ENCODE peak calls at places on chromosomes 5 and 9, in nine cellular contexts. T is activated effector memory CD4-positive, alpha-beta T cell treated with Interleukin-2 at 50 U/mL for 16 hours; K is PC-3; Q is ACHN; R is psoas muscle; N is colonic mucosa; F is Calu3; J is T47D; P is globus pallidus. X is an unnamed sample.

GRCh38 chr9:81868145-81868544 is 60.1 kb upstream of the SPATA31D4 start:
- DNase-seq in K (no peak), R (no peak), N (no peak), Q (no peak), P (no peak), F (no peak), J (no peak), T (no peak), X (peak)

GRCh38 chr5:54455413-54456157 is at the start of gene HSPB3:
- DNase-seq in K (no peak), T (no peak), Q (no peak), P (no peak), R (peak), N (no peak), F (no peak), J (no peak), X (peak)

GRCh38 chr9:135906291-135907005 is 898 bp downstream of the CAMSAP1 start:
- DNase-seq in N (peak), F (peak), T (no peak), P (no peak), R (no peak), J (peak), Q (peak), K (peak), X (peak)

GRCh38 chr5:14700478-14701436 is 36.2 kb downstream of the OTULIN start:
- DNase-seq in F (no peak), N (no peak), R (no peak), Q (no peak), P (no peak), K (no peak), T (no peak), J (no peak), X (no peak)

GRCh38 chr5:154095819-154096380 is 57.1 kb downstream of the MFAP3 start:
- DNase-seq in Q (no peak), T (no peak), F (no peak), R (no peak), J (no peak), N (no peak), P (no peak), K (no peak), X (no peak)

GRCh38 chr9:99560561-99560960 is 261.1 kb upstream of the NR4A3 start:
- DNase-seq in Q (no peak), K (no peak), F (no peak), P (no peak), N (no peak), T (no peak), R (no peak), J (no peak), X (no peak)

GRCh38 chr9:128259156-128259555 is 16.7 kb downstream of the GOLGA2 start:
- DNase-seq in P (no peak), K (no peak), F (peak), N (no peak), Q (no peak), R (no peak), T (no peak), J (peak), X (no peak)

GRCh38 chr5:94802450-94802849 is 184.0 kb downstream of the SLF1 start:
- DNase-seq in F (no peak), N (no peak), T (no peak), Q (peak), R (no peak), P (no peak), K (peak), J (peak), X (peak)

GRCh38 chr5:65749221-65749844 is 27.3 kb downstream of the NLN start:
- DNase-seq in R (no peak), J (no peak), Q (no peak), K (no peak), T (no peak), N (no peak), P (no peak), F (no peak), X (no peak)

GRCh38 chr5:43192558-43193170 is 639 bp downstream of the NIM1K start:
- DNase-seq in Q (peak), N (no peak), T (no peak), K (peak), J (peak), F (peak), R (peak), P (peak), X (peak)

GRCh38 chr5:53360811-53361210 is 119.6 kb upstream of the FST start:
- DNase-seq in N (no peak), K (peak), P (no peak), T (no peak), F (peak), J (no peak), R (no peak), Q (peak), X (peak)

GRCh38 chr5:88374391-88374790 is 105.7 kb upstream of the TMEM161B start:
- DNase-seq in J (no peak), R (no peak), Q (no peak), F (no peak), T (no peak), K (no peak), P (no peak), N (no peak), X (no peak)

GRCh38 chr5:74471875-74472274 is 168.7 kb downstream of the ENC1 start:
- DNase-seq in K (no peak), Q (no peak), F (no peak), P (no peak), R (no peak), N (no peak), T (no peak), J (no peak), X (peak)

GRCh38 chr5:141779642-141780041 is 97.6 kb upstream of the ARAP3 start:
- DNase-seq in K (peak), Q (peak), P (no peak), F (peak), T (no peak), N (no peak), R (peak), J (no peak), X (no peak)

GRCh38 chr5:157076558-157076957 is 17.6 kb upstream of the HAVCR1 start:
- DNase-seq in T (no peak), J (no peak), F (no peak), Q (no peak), R (no peak), K (peak), P (no peak), N (no peak), X (peak)

GRCh38 chr9:95091971-95092320 is 225.6 kb downstream of the FANCC start:
- DNase-seq in J (peak), T (no peak), P (no peak), Q (no peak), R (no peak), F (no peak), K (peak), N (no peak), X (peak)

GRCh38 chr9:86200599-86201162 is 58.8 kb downstream of the C9orf153 start:
- DNase-seq in F (no peak), K (no peak), Q (no peak), T (no peak), N (no peak), J (no peak), P (no peak), R (no peak), X (no peak)

GRCh38 chr5:8843766-8844165 is 702.1 kb downstream of the SEMA5A start:
- DNase-seq in P (peak), F (no peak), N (no peak), K (no peak), R (peak), T (no peak), J (no peak), Q (no peak), X (peak)

GRCh38 chr9:20356392-20357206 is 265.7 kb downstream of the MLLT3 start:
- DNase-seq in K (peak), N (peak), P (peak), Q (no peak), J (peak), R (peak), T (no peak), F (peak), X (peak)

GRCh38 chr9:127898433-127899199 is 787 bp downstream of the ST6GALNAC6 start:
- DNase-seq in J (no peak), T (no peak), R (peak), P (no peak), F (no peak), Q (peak), K (peak), N (peak), X (peak)

GRCh38 chr5:71932131-71932635 is 175.1 kb upstream of the MAP1B start:
- DNase-seq in N (no peak), T (no peak), R (no peak), Q (no peak), F (peak), J (no peak), P (no peak), K (peak), X (no peak)

GRCh38 chr5:75706775-75707174 is 10.5 kb downstream of the POC5 start:
- DNase-seq in T (no peak), F (no peak), J (no peak), P (no peak), Q (no peak), R (no peak), N (no peak), K (no peak), X (no peak)

GRCh38 chr9:105690742-105691141 is 3.6 kb upstream of the TMEM38B start:
- DNase-seq in K (peak), N (no peak), F (no peak), Q (peak), T (no peak), J (peak), P (no peak), R (no peak), X (peak)

GRCh38 chr5:134874831-134875655 is 872 bp downstream of the TXNDC15 start:
- DNase-seq in J (peak), F (peak), K (peak), R (peak), Q (peak), P (peak), N (peak), T (peak), X (peak)

GRCh38 chr9:134134949-134135342 is 936 bp upstream of the WDR5 start:
- DNase-seq in F (no peak), J (peak), K (peak), Q (peak), N (no peak), R (no peak), T (no peak), P (no peak), X (no peak)

GRCh38 chr9:79812099-79812498 is 240.3 kb downstream of the TLE4 start:
- DNase-seq in F (no peak), R (no peak), J (no peak), P (no peak), K (peak), Q (no peak), T (no peak), N (no peak), X (no peak)

GRCh38 chr5:55421074-55421529 is 113.3 kb downstream of the MTREX start:
- DNase-seq in K (peak), R (no peak), T (no peak), N (no peak), Q (no peak), J (no peak), P (no peak), F (no peak), X (peak)